ENCODE peak calls at places on chromosome 2, in seven cellular contexts. N is adrenal gland, K is A549, D is heart left ventricle, H is suprapubic skin, U is AG04450, F is colonic mucosa. L is an unnamed sample.

GRCh38 chr2:113692698-113693428 is 63.6 kb downstream of the SLC35F5 start:
- DNase-seq in N (no peak), K (no peak), D (no peak), H (no peak), U (no peak), F (no peak), L (no peak)

GRCh38 chr2:85995648-85996529 is 107.1 kb upstream of the ST3GAL5 start:
- DNase-seq in N (no peak), K (no peak), D (no peak), H (peak; percentile 56), U (no peak), F (no peak), L (no peak)

GRCh38 chr2:203690110-203691047 is 16.1 kb upstream of the CD28 start:
- DNase-seq in N (no peak), K (no peak), D (no peak), H (no peak), U (no peak), F (no peak), L (no peak)

GRCh38 chr2:160142472-160142871 is 57.6 kb downstream of the ITGB6 start:
- DNase-seq in N (no peak), K (no peak), D (no peak), H (no peak), U (no peak), F (no peak), L (no peak)

GRCh38 chr2:110125292-110125691 is 9.7 kb upstream of the MALL start:
- DNase-seq in N (no peak), K (no peak), D (no peak), H (no peak), U (no peak), F (no peak), L (no peak)

GRCh38 chr2:29530281-29530680 is 391.1 kb downstream of the ALK start:
- DNase-seq in N (no peak), K (no peak), D (no peak), H (no peak), U (no peak), F (no peak), L (no peak)

GRCh38 chr2:37449686-37450392 is 105.4 kb downstream of the QPCT start:
- DNase-seq in N (no peak), K (no peak), D (no peak), H (no peak), U (no peak), F (peak; percentile 52), L (no peak)

GRCh38 chr2:232537079-232537478 is 2.4 kb upstream of the CHRNG start:
- DNase-seq in N (no peak), K (no peak), D (no peak), H (peak; percentile 60), U (no peak), F (no peak), L (no peak)

GRCh38 chr2:7430421-7430868 is 513.2 kb downstream of the RNF144A start:
- DNase-seq in N (no peak), K (no peak), D (no peak), H (no peak), U (no peak), F (no peak), L (no peak)

GRCh38 chr2:27376866-27377617 is 3.5 kb downstream of the ZNF513 start:
- DNase-seq in N (no peak), K (no peak), D (no peak), H (no peak), U (no peak), F (no peak), L (no peak)

GRCh38 chr2:191961556-191961955 is 114.7 kb upstream of the CAVIN2 start:
- DNase-seq in N (no peak), K (no peak), D (no peak), H (no peak), U (no peak), F (no peak), L (no peak)

GRCh38 chr2:110691612-110692258 is 13.9 kb upstream of the BUB1 start:
- DNase-seq in N (no peak), K (no peak), D (no peak), H (no peak), U (no peak), F (no peak), L (no peak)

GRCh38 chr2:136392897-136393296 is 274.9 kb upstream of the CXCR4 start:
- DNase-seq in N (no peak), K (no peak), D (no peak), H (no peak), U (no peak), F (no peak), L (no peak)

GRCh38 chr2:26075173-26075572 is 41.3 kb downstream of the RAB10 start:
- DNase-seq in N (no peak), K (no peak), D (no peak), H (no peak), U (no peak), F (no peak), L (no peak)

GRCh38 chr2:108215794-108216211 is 24.0 kb upstream of the SULT1C3 start:
- DNase-seq in N (no peak), K (peak; percentile 46), D (no peak), H (no peak), U (no peak), F (peak; percentile 59), L (no peak)

GRCh38 chr2:191333911-191334357 is 88.7 kb downstream of the MYO1B start:
- DNase-seq in N (no peak), K (no peak), D (no peak), H (no peak), U (peak; percentile 59), F (no peak), L (no peak)

GRCh38 chr2:237451582-237452469 is 35.2 kb upstream of the MLPH start:
- DNase-seq in N (no peak), K (no peak), D (no peak), H (no peak), U (no peak), F (no peak), L (no peak)

GRCh38 chr2:100244881-100245605 is 77.3 kb downstream of the LONRF2 start:
- DNase-seq in N (peak; percentile 10), K (no peak), D (no peak), H (peak; percentile 24), U (no peak), F (no peak), L (no peak)

GRCh38 chr2:241818229-241818942 is 9.4 kb downstream of the NEU4 start:
- DNase-seq in N (no peak), K (no peak), D (peak; percentile 21), H (peak; percentile 70), U (no peak), F (no peak), L (no peak)

GRCh38 chr2:44955593-44956449 is 14.3 kb downstream of the SIX3 start:
- DNase-seq in N (peak; percentile 70), K (peak; percentile 79), D (peak; percentile 72), H (no peak), U (peak; percentile 18), F (peak; percentile 71), L (peak; percentile 81)

GRCh38 chr2:128754246-128754724 is 435.6 kb upstream of the HS6ST1 start:
- DNase-seq in N (no peak), K (no peak), D (peak; percentile 72), H (no peak), U (no peak), F (no peak), L (no peak)

GRCh38 chr2:174785481-174785880 is 21.2 kb upstream of the CHRNA1 start:
- DNase-seq in N (no peak), K (no peak), D (no peak), H (no peak), U (no peak), F (no peak), L (no peak)
- H3K4me3 ChIP-seq in N (no peak overlapping the region), K (no peak overlapping the region), D (no peak overlapping the region), H (no peak overlapping the region), U (no peak overlapping the region), F (no peak overlapping the region), L (no peak overlapping the region)

DNA sequence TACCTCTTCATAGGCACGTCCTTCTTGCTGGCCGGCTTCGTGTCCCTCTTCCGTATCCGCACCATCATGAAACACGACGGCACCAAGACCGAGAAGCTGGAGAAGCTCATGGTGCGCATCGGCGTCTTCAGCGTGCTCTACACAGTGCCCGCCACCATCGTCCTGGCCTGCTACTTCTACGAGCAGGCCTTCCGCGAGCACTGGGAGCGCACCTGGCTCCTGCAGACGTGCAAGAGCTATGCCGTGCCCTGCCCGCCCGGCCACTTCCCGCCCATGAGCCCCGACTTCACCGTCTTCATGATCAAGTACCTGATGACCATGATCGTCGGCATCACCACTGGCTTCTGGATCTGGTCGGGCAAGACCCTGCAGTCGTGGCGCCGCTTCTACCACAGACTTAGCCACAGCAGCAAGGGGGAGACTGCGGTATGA is 2.3 kb downstream of the FZD7 start:
- DNase-seq in N (no peak), K (no peak), D (no peak), H (no peak), U (no peak), F (no peak), L (no peak)
- H3K4me3 ChIP-seq in N (no peak overlapping the region), K (no peak overlapping the region), D (peak overlapping the region; percentile 76), H (peak overlapping the region; percentile 89), U (peak overlapping the region; percentile 88), F (peak overlapping the region; percentile 62), L (no peak overlapping the region)

DNA sequence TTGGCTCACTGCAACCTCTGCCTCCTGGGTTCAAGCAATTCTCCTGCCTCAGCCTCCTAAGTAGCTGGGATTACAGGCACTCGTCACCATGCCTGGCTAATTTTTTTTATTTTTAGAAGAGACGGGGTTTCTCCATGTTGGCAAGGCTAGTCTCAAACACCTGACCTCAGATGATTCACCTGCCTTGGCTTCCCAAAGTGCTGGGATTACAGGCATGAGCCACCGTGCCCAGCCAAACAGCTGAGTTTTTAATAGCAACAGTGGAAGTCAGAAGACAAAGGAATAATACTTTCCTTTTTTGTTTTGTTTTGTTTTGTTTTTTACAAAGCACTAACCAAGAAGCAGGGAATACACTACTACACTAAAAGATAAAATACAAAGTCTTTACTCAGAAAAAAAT is 16.9 kb downstream of the GPR75 start:
- DNase-seq in N (no peak), K (no peak), D (no peak), H (no peak), U (no peak), F (no peak), L (no peak)
- H3K4me3 ChIP-seq in N (no peak overlapping the region), K (no peak overlapping the region), D (no peak overlapping the region), H (no peak overlapping the region), U (no peak overlapping the region), F (no peak overlapping the region), L (no peak overlapping the region)

GRCh38 chr2:196555161-196555560 is 84.4 kb upstream of the CCDC150 start:
- DNase-seq in N (no peak), K (no peak), D (no peak), H (no peak), U (no peak), F (no peak), L (no peak)

GRCh38 chr2:196549052-196549451 is 90.5 kb upstream of the CCDC150 start:
- DNase-seq in N (no peak), K (no peak), D (no peak), H (no peak), U (no peak), F (no peak), L (no peak)

GRCh38 chr2:196555726-196556125 is 83.8 kb upstream of the CCDC150 start:
- DNase-seq in N (no peak), K (no peak), D (no peak), H (no peak), U (no peak), F (no peak), L (no peak)

GRCh38 chr2:196546151-196546919 is 93.2 kb upstream of the CCDC150 start:
- DNase-seq in N (no peak), K (no peak), D (no peak), H (no peak), U (no peak), F (no peak), L (no peak)

DNA sequence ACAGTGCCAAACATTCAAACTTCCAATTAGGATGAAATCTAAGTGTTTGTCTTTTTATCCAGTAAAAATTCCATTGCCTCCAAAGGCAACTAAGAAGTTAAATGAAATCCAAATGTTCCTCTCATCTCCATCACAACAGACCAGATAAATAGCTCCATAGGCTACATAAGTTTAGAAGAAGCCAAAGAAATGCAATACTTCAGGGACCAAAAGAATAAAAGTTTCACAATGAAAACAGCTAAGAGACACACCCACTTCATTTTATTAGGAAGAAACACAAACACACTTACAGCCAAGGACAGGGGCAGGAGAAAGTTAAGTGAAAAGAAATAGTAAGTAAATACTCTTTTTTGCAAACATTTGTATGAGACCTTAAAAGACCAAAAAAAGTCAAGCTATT is 88.5 kb upstream of the CCDC150 start:
- DNase-seq in N (no peak), K (no peak), D (no peak), H (no peak), U (no peak), F (no peak), L (no peak)
- H3K4me3 ChIP-seq in N (no peak overlapping the region), K (no peak overlapping the region), D (no peak overlapping the region), H (no peak overlapping the region), U (no peak overlapping the region), F (no peak overlapping the region), L (no peak overlapping the region)

L was measured in dorsolateral prefrontal cortex.